ENCODE peak calls at places on chromosome 19, in five cellular contexts. B is adrenal gland, I is neural progenitor cell, L is fibroblast of mammary gland, V is choroid plexus epithelial cell. R is an unnamed sample.
A peak's percentile ranks its signal among the peaks of the same experiment; 100 is the strongest.

GRCh38 chr19:10226376-10227214 is 4.5 kb downstream of the S1PR2 start:
- DNase-seq in B (peak; percentile 52), I (no peak), L (peak; percentile 99), V (peak; percentile 64), R (no peak)

GRCh38 chr19:42276284-42276683 is 7.2 kb downstream of the CIC start:
- DNase-seq in B (no peak), I (no peak), L (no peak), V (no peak), R (no peak)

GRCh38 chr19:5975388-5975728 is 2.6 kb downstream of the RANBP3 start:
- DNase-seq in B (no peak), I (no peak), L (no peak), V (no peak), R (no peak)

GRCh38 chr19:13363954-13364353 is 142.3 kb downstream of the CACNA1A start:
- DNase-seq in B (no peak), I (no peak), L (no peak), V (no peak), R (no peak)

GRCh38 chr19:54158812-54159351 is 639 bp downstream of the LENG1 start:
- DNase-seq in B (no peak), I (peak; percentile 27), L (peak; percentile 47), V (peak; percentile 35), R (peak; percentile 60)

GRCh38 chr19:13881692-13882418 is 4.9 kb downstream of the NANOS3 start:
- DNase-seq in B (no peak), I (peak; percentile 29), L (peak; percentile 38), V (peak; percentile 45), R (peak; percentile 60)

GRCh38 chr19:4717191-4717965 is 6.3 kb downstream of the DPP9 start:
- DNase-seq in B (no peak), I (no peak), L (peak; percentile 75), V (peak; percentile 97), R (no peak)

GRCh38 chr19:633786-634639 is 676 bp upstream of the POLRMT start:
- DNase-seq in B (no peak), I (peak; percentile 26), L (no peak), V (no peak), R (no peak)

GRCh38 chr19:46529622-46530451 is 34.2 kb upstream of the PNMA8B start:
- DNase-seq in B (peak; percentile 66), I (peak; percentile 70), L (peak; percentile 64), V (peak; percentile 77), R (peak; percentile 75)

GRCh38 chr19:35144600-35145436 is 1.8 kb downstream of the FXYD7 start:
- DNase-seq in B (no peak), I (peak; percentile 89), L (no peak), V (no peak), R (no peak)

GRCh38 chr19:46031781-46032596 is 8.8 kb downstream of the IGFL4 start:
- DNase-seq in B (no peak), I (no peak), L (no peak), V (no peak), R (no peak)

GRCh38 chr19:17089238-17089637 is 13.7 kb downstream of the MYO9B start:
- DNase-seq in B (no peak), I (no peak), L (no peak), V (peak; percentile 66), R (no peak)

GRCh38 chr19:12969292-12969988 is at the start of gene DAND5:
- DNase-seq in B (peak; percentile 78), I (no peak), L (no peak), V (no peak), R (no peak)

GRCh38 chr19:46116121-46116520 is 8.4 kb downstream of the IGFL3 start:
- DNase-seq in B (no peak), I (no peak), L (no peak), V (no peak), R (no peak)

GRCh38 chr19:14683439-14683838 is 6.4 kb upstream of the ZNF333 start:
- DNase-seq in B (no peak), I (no peak), L (no peak), V (no peak), R (no peak)

GRCh38 chr19:31349160-31349881 is at the start of gene TSHZ3:
- DNase-seq in B (peak; percentile 76), I (peak; percentile 83), L (peak; percentile 91), V (peak; percentile 94), R (no peak)

GRCh38 chr19:42196011-42197001 is 21.2 kb downstream of the DEDD2 start:
- DNase-seq in B (peak; percentile 13), I (no peak), L (no peak), V (no peak), R (no peak)

GRCh38 chr19:57465680-57466381 is 8.9 kb upstream of the VN1R1 start:
- DNase-seq in B (no peak), I (peak; percentile 32), L (peak; percentile 32), V (peak; percentile 25), R (peak; percentile 25)